ENCODE peak calls at places on chromosomes 3 and 15, in nine cellular contexts. I, F, Z, A, P, L, M, O and T are unnamed samples.

GRCh38 chr3:9934235-9934621 is 594 bp downstream of the CRELD1 start:
- DNase-seq in P (no peak), L (no peak), F (no peak), O (no peak), I (no peak), Z (no peak), A (peak), M (peak), T (no peak)

GRCh38 chr3:64644483-64644882 is 43.3 kb downstream of the ADAMTS9 start:
- DNase-seq in I (no peak), F (no peak), O (no peak), L (no peak), P (no peak), A (no peak), Z (no peak), M (no peak), T (no peak)

GRCh38 chr15:41993447-41994170 is 21.3 kb upstream of the EHD4 start:
- DNase-seq in P (no peak), M (no peak), L (no peak), A (no peak), I (peak), O (no peak), Z (no peak), F (no peak), T (no peak)

GRCh38 chr3:46091971-46092703 is 64.9 kb upstream of the XCR1 start:
- DNase-seq in M (peak), I (no peak), Z (no peak), O (no peak), L (no peak), A (no peak), P (no peak), F (no peak), T (no peak)

GRCh38 chr3:45100998-45101407 is 45.2 kb downstream of the CDCP1 start:
- DNase-seq in M (no peak), P (peak), L (peak), F (peak), A (peak), O (peak), I (no peak), Z (peak), T (peak)

GRCh38 chr3:48682786-48683185 is 2.9 kb downstream of the NCKIPSD start:
- DNase-seq in A (no peak), M (no peak), I (no peak), F (no peak), O (no peak), L (no peak), P (no peak), Z (no peak), T (no peak)

GRCh38 chr3:55790596-55791350 is 303.7 kb upstream of the WNT5A start:
- DNase-seq in I (no peak), M (no peak), Z (no peak), O (peak), L (no peak), A (peak), F (no peak), P (no peak), T (peak)

GRCh38 chr15:26235148-26235769 is 372.1 kb upstream of the ATP10A start:
- DNase-seq in Z (no peak), I (no peak), P (no peak), A (no peak), L (no peak), F (no peak), M (no peak), O (no peak), T (no peak)

GRCh38 chr15:91855684-91856553 is 2.4 kb downstream of the SLCO3A1 start:
- DNase-seq in M (no peak), A (no peak), Z (no peak), O (no peak), L (no peak), F (no peak), P (no peak), I (no peak), T (no peak)

GRCh38 chr3:36792342-36792741 is 28.0 kb upstream of the DCLK3 start:
- DNase-seq in M (peak), I (peak), P (peak), O (peak), Z (peak), L (peak), A (peak), F (no peak), T (peak)

GRCh38 chr3:58241321-58242044 is 3.9 kb downstream of the ABHD6 start:
- DNase-seq in L (peak), P (no peak), A (no peak), F (no peak), Z (no peak), O (no peak), M (no peak), I (no peak), T (no peak)

GRCh38 chr3:454986-455385 is 258.4 kb downstream of the CHL1 start:
- DNase-seq in O (no peak), A (no peak), Z (no peak), F (no peak), M (no peak), P (no peak), L (no peak), I (no peak), T (no peak)

GRCh38 chr15:53033709-53034108 is 243.6 kb upstream of the ONECUT1 start:
- DNase-seq in I (no peak), F (no peak), P (no peak), A (no peak), Z (no peak), O (no peak), M (no peak), L (no peak), T (no peak)

GRCh38 chr15:76176059-76176458 is 116.3 kb downstream of the TMEM266 start:
- DNase-seq in Z (no peak), P (no peak), A (no peak), M (no peak), F (no peak), I (no peak), O (no peak), L (no peak), T (no peak)

GRCh38 chr3:152524198-152525140 is 255.7 kb downstream of the MBNL1 start:
- DNase-seq in O (peak), L (peak), Z (peak), I (peak), F (peak), P (peak), M (peak), A (peak), T (peak)

GRCh38 chr3:175193815-175194518 is 334.8 kb downstream of the NAALADL2 start:
- DNase-seq in M (peak), I (peak), A (peak), F (peak), P (no peak), L (peak), O (peak), Z (peak), T (peak)

GRCh38 chr3:183328823-183329222 is 75.8 kb downstream of the B3GNT5 start:
- DNase-seq in M (no peak), P (peak), L (peak), A (peak), F (no peak), Z (peak), I (no peak), O (peak), T (peak)

GRCh38 chr3:54870423-54870822 is 57.4 kb downstream of the LRTM1 start:
- DNase-seq in O (peak), I (no peak), Z (peak), L (peak), M (peak), P (peak), A (peak), F (peak), T (peak)

GRCh38 chr15:84398763-84399701 is 163.5 kb downstream of the GOLGA6L4 start:
- DNase-seq in I (no peak), P (no peak), Z (no peak), A (no peak), L (no peak), F (no peak), O (no peak), M (no peak), T (no peak)

GRCh38 chr3:38528457-38528856 is 32.3 kb downstream of the EXOG start:
- DNase-seq in O (no peak), A (no peak), I (no peak), F (no peak), Z (no peak), M (peak), P (no peak), L (no peak), T (no peak)

GRCh38 chr15:62497356-62497755 is 332.3 kb upstream of the C2CD4B start:
- DNase-seq in M (no peak), I (no peak), L (peak), P (peak), F (peak), Z (peak), A (no peak), O (no peak), T (peak)

GRCh38 chr3:190617185-190617584 is 103.3 kb downstream of the IL1RAP start:
- DNase-seq in F (no peak), A (no peak), Z (no peak), P (no peak), I (no peak), O (no peak), M (peak), L (no peak), T (no peak)

GRCh38 chr3:130576571-130577266 is 59.7 kb downstream of the COL6A6 start:
- DNase-seq in P (peak), M (no peak), Z (peak), O (peak), A (peak), I (no peak), L (peak), F (peak), T (peak)

GRCh38 chr3:105118905-105119304 is 247.8 kb upstream of the ALCAM start:
- DNase-seq in A (peak), P (peak), O (no peak), L (peak), F (peak), Z (peak), I (no peak), M (no peak), T (peak)

GRCh38 chr15:81498314-81498713 is 124.3 kb upstream of the TMC3 start:
- DNase-seq in O (no peak), Z (no peak), M (no peak), I (no peak), A (no peak), L (no peak), P (no peak), F (no peak), T (no peak)

GRCh38 chr3:106482436-106482835 is 613.6 kb upstream of the CBLB start:
- DNase-seq in L (peak), I (no peak), Z (peak), A (peak), M (no peak), P (peak), O (no peak), F (no peak), T (no peak)

GRCh38 chr3:150733936-150734794 is 28.8 kb downstream of the SIAH2 start:
- DNase-seq in A (no peak), I (no peak), O (no peak), Z (no peak), M (no peak), P (peak), F (no peak), L (peak), T (no peak)

GRCh38 chr3:125166581-125166980 is 46.0 kb downstream of the SLC12A8 start:
- DNase-seq in I (no peak), F (no peak), M (no peak), L (peak), O (no peak), P (no peak), A (no peak), Z (peak), T (no peak)

GRCh38 chr3:53102601-53103147 is 27.6 kb downstream of the RFT1 start:
- DNase-seq in I (no peak), Z (peak), P (no peak), O (no peak), F (no peak), A (peak), L (no peak), M (peak), T (no peak)

GRCh38 chr15:72339777-72340177 is 19.8 kb upstream of the CELF6 start:
- DNase-seq in M (no peak), F (peak), P (peak), I (peak), O (peak), A (peak), L (peak), Z (peak), T (peak)
- TF ChIP-seq CTCF in M (no peak), F (no peak), P (no peak), I (no peak), O (no peak), A (peak), L (no peak), Z (no peak), T (no peak)

DNA sequence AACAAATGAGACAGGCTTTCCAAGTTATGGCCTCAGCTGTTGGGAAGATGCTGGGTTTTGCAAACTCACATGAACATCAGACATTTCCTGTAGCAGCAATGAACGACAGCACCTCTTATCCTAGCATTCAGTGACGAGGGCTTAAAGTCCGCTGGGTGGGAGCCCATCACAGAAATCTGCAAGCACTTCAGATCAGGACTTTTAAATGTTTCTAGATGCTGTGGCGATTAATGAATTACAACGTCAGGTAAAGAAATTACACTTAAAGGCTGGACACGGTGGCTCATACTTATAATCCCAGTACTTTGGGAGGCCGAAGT is 3.8 kb downstream of the AEN start:
- DNase-seq in I (no peak), O (no peak), A (no peak), M (no peak), Z (peak), P (no peak), L (no peak), F (no peak), T (no peak)
- H3K4me3 ChIP-seq in I (no peak), O (no peak), A (no peak), M (peak), Z (peak), P (no peak), L (no peak), F (no peak), T (peak)

GRCh38 chr3:149542375-149543312 is 68.1 kb downstream of the TM4SF4 start:
- DNase-seq in M (no peak), A (peak), O (peak), F (no peak), P (no peak), L (no peak), Z (no peak), I (peak), T (no peak)

GRCh38 chr3:149551500-149551899 is 77.0 kb downstream of the TM4SF4 start:
- DNase-seq in O (no peak), M (no peak), F (no peak), P (no peak), A (no peak), I (no peak), L (no peak), Z (no peak), T (no peak)

GRCh38 chr3:149547954-149548728 is 73.6 kb downstream of the TM4SF4 start:
- DNase-seq in I (no peak), O (peak), P (peak), A (peak), L (peak), Z (peak), F (no peak), M (no peak), T (peak)

GRCh38 chr3:149548729-149549065 is 74.2 kb downstream of the TM4SF4 start:
- DNase-seq in Z (peak), O (no peak), I (no peak), P (no peak), A (no peak), M (no peak), L (no peak), F (no peak), T (no peak)

GRCh38 chr3:149547413-149547812 is 72.9 kb downstream of the TM4SF4 start:
- DNase-seq in I (no peak), M (no peak), Z (peak), F (no peak), O (peak), A (no peak), L (peak), P (peak), T (peak)
- TF ChIP-seq CTCF in I (no peak), M (no peak), Z (no peak), F (no peak), O (no peak), A (no peak), L (no peak), P (no peak), T (no peak)

GRCh38 chr3:24834442-24834841 is 339.8 kb upstream of the THRB start:
- DNase-seq in M (no peak), O (no peak), Z (no peak), F (no peak), A (no peak), P (no peak), L (no peak), I (no peak), T (no peak)

GRCh38 chr3:24832878-24833277 is 338.2 kb upstream of the THRB start:
- DNase-seq in A (peak), F (no peak), O (no peak), Z (no peak), P (no peak), I (no peak), M (no peak), L (no peak), T (no peak)

GRCh38 chr3:24830230-24831152 is 335.8 kb upstream of the THRB start:
- DNase-seq in L (no peak), F (no peak), O (no peak), P (no peak), A (no peak), Z (no peak), M (no peak), I (no peak), T (no peak)

GRCh38 chr3:24829011-24829581 is 334.4 kb upstream of the THRB start:
- DNase-seq in I (peak), L (no peak), Z (no peak), A (peak), F (no peak), P (no peak), M (no peak), O (no peak), T (no peak)

DNA sequence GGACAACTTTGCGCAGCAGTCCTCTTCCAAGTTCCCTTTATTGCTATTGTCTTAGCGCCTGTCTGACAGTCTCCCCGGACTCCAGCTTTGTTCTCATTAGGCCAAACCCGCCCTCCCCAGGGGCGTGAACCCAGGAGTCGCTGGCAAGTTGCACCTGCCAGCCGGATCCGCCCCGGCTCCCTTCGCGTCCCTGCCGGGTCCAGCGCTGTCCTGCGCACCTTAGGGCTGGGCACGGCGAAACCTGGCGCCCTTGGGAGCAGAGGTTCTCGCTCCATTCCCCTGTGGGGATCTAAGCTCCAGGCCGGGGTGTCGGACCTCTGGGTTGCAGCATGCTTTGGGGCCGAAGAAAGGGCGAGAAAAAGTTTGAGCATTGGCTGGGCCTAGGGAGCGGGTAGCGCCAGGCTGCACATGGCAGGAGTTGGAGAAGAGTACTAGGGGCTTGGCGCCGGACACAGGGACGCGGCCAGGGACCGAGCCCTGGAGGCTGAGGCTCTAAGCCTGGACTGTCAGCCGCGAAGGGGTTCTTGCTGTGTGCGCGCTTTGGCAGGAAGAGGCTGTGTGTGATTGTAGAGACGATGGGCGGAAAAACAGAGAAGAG is 335.1 kb upstream of the THRB start:
- DNase-seq in O (peak), P (no peak), F (no peak), Z (no peak), M (no peak), A (peak), I (peak), L (no peak), T (no peak)
- H3K4me3 ChIP-seq in O (peak), P (no peak), F (peak), Z (peak), M (no peak), A (peak), I (peak), L (no peak), T (no peak)

GRCh38 chr3:171023566-171023965 is 3.0 kb downstream of the SLC2A2 start:
- DNase-seq in M (no peak), Z (no peak), I (no peak), P (no peak), F (no peak), O (no peak), A (no peak), L (no peak), T (no peak)

GRCh38 chr3:171021377-171021776 is 5.1 kb downstream of the SLC2A2 start:
- DNase-seq in P (no peak), F (no peak), M (no peak), A (no peak), I (no peak), L (no peak), O (no peak), Z (no peak), T (no peak)

GRCh38 chr3:171013822-171014748 is 12.4 kb downstream of the SLC2A2 start:
- DNase-seq in A (peak), P (peak), L (no peak), F (no peak), M (no peak), Z (no peak), I (no peak), O (no peak), T (peak)

GRCh38 chr3:171018151-171018935 is 8.2 kb downstream of the SLC2A2 start:
- DNase-seq in I (no peak), L (no peak), A (no peak), Z (no peak), O (no peak), F (no peak), P (peak), M (no peak), T (no peak)
- TF ChIP-seq CTCF in I (no peak), L (peak), A (peak), Z (peak), O (peak), F (peak), P (peak), M (peak), T (peak)